ENCODE peak calls at places on chromosomes 4 and X, in nine cellular contexts. One of them, this sample, is unnamed.

GRCh38 chr4:80192937-80193336 is 4.4 kb upstream of the PRDM8 start:
- DNase-seq in ELF-1: no peak
- DNase-seq in activated T-cell treated with anti-CD3 and anti-CD28 coated beads, Interleukin-2, amount 50 U/mL, for 72 hours: no peak
- DNase-seq in fibroblast of pulmonary artery: peak; percentile 54
- DNase-seq in HS-5: no peak
- DNase-seq in stimulated activated CD4-positive, alpha-beta T cell treated with anti-CD3 and anti-CD28 coated beads, Interleukin-1b, Interleukin-23, amount 100 ng/mL, for 4 hours: no peak
- DNase-seq in germinal center: no peak
- DNase-seq in NCI-H510A treated with DMSO at 0.1 percent for 48 hours: no peak
- DNase-seq in lung microvascular endothelial cell: no peak
- DNase-seq in this sample: no peak

GRCh38 chr4:174764105-174764729 is 64.8 kb downstream of the GLRA3 start:
- DNase-seq in ELF-1: no peak
- DNase-seq in activated T-cell treated with anti-CD3 and anti-CD28 coated beads, Interleukin-2, amount 50 U/mL, for 72 hours: no peak
- DNase-seq in fibroblast of pulmonary artery: peak; percentile 71
- DNase-seq in HS-5: peak; percentile 32
- DNase-seq in stimulated activated CD4-positive, alpha-beta T cell treated with anti-CD3 and anti-CD28 coated beads, Interleukin-1b, Interleukin-23, amount 100 ng/mL, for 4 hours: no peak
- DNase-seq in germinal center: peak; percentile 10
- DNase-seq in NCI-H510A treated with DMSO at 0.1 percent for 48 hours: peak; percentile 73
- DNase-seq in lung microvascular endothelial cell: peak; percentile 50
- DNase-seq in this sample: no peak

GRCh38 chr4:129926936-129927335 is 831.0 kb downstream of the C4orf33 start:
- DNase-seq in ELF-1: no peak
- DNase-seq in activated T-cell treated with anti-CD3 and anti-CD28 coated beads, Interleukin-2, amount 50 U/mL, for 72 hours: no peak
- DNase-seq in fibroblast of pulmonary artery: peak; percentile 1
- DNase-seq in HS-5: no peak
- DNase-seq in stimulated activated CD4-positive, alpha-beta T cell treated with anti-CD3 and anti-CD28 coated beads, Interleukin-1b, Interleukin-23, amount 100 ng/mL, for 4 hours: no peak
- DNase-seq in germinal center: no peak
- DNase-seq in NCI-H510A treated with DMSO at 0.1 percent for 48 hours: no peak
- DNase-seq in lung microvascular endothelial cell: no peak
- DNase-seq in this sample: no peak

GRCh38 chr4:176376032-176376614 is 56.4 kb downstream of the SPCS3 start:
- DNase-seq in ELF-1: no peak
- DNase-seq in activated T-cell treated with anti-CD3 and anti-CD28 coated beads, Interleukin-2, amount 50 U/mL, for 72 hours: no peak
- DNase-seq in fibroblast of pulmonary artery: peak; percentile 61
- DNase-seq in HS-5: no peak
- DNase-seq in stimulated activated CD4-positive, alpha-beta T cell treated with anti-CD3 and anti-CD28 coated beads, Interleukin-1b, Interleukin-23, amount 100 ng/mL, for 4 hours: no peak
- DNase-seq in germinal center: peak; percentile 8
- DNase-seq in NCI-H510A treated with DMSO at 0.1 percent for 48 hours: peak; percentile 32
- DNase-seq in lung microvascular endothelial cell: peak; percentile 49
- DNase-seq in this sample: no peak

GRCh38 chr4:2059726-2060577 is 825 bp downstream of the NAT8L start:
- DNase-seq in ELF-1: no peak
- DNase-seq in activated T-cell treated with anti-CD3 and anti-CD28 coated beads, Interleukin-2, amount 50 U/mL, for 72 hours: peak; percentile 28
- DNase-seq in fibroblast of pulmonary artery: no peak
- DNase-seq in HS-5: no peak
- DNase-seq in stimulated activated CD4-positive, alpha-beta T cell treated with anti-CD3 and anti-CD28 coated beads, Interleukin-1b, Interleukin-23, amount 100 ng/mL, for 4 hours: no peak
- DNase-seq in germinal center: no peak
- DNase-seq in NCI-H510A treated with DMSO at 0.1 percent for 48 hours: no peak
- DNase-seq in lung microvascular endothelial cell: no peak
- DNase-seq in this sample: no peak

GRCh38 chr4:75512336-75513211 is 1.6 kb downstream of the RCHY1 start:
- DNase-seq in ELF-1: peak; percentile 20
- DNase-seq in activated T-cell treated with anti-CD3 and anti-CD28 coated beads, Interleukin-2, amount 50 U/mL, for 72 hours: no peak
- DNase-seq in fibroblast of pulmonary artery: peak; percentile 43
- DNase-seq in HS-5: peak; percentile 42
- DNase-seq in stimulated activated CD4-positive, alpha-beta T cell treated with anti-CD3 and anti-CD28 coated beads, Interleukin-1b, Interleukin-23, amount 100 ng/mL, for 4 hours: no peak
- DNase-seq in germinal center: no peak
- DNase-seq in NCI-H510A treated with DMSO at 0.1 percent for 48 hours: no peak
- DNase-seq in lung microvascular endothelial cell: peak; percentile 77
- DNase-seq in this sample: no peak

GRCh38 chr4:153804742-153805141 is 15.9 kb upstream of the SFRP2 start:
- DNase-seq in ELF-1: no peak
- DNase-seq in activated T-cell treated with anti-CD3 and anti-CD28 coated beads, Interleukin-2, amount 50 U/mL, for 72 hours: no peak
- DNase-seq in fibroblast of pulmonary artery: no peak
- DNase-seq in HS-5: no peak
- DNase-seq in stimulated activated CD4-positive, alpha-beta T cell treated with anti-CD3 and anti-CD28 coated beads, Interleukin-1b, Interleukin-23, amount 100 ng/mL, for 4 hours: no peak
- DNase-seq in germinal center: no peak
- DNase-seq in NCI-H510A treated with DMSO at 0.1 percent for 48 hours: no peak
- DNase-seq in lung microvascular endothelial cell: no peak
- DNase-seq in this sample: no peak

GRCh38 chr4:119652978-119653377 is 24.4 kb upstream of the PDE5A start:
- DNase-seq in ELF-1: no peak
- DNase-seq in activated T-cell treated with anti-CD3 and anti-CD28 coated beads, Interleukin-2, amount 50 U/mL, for 72 hours: no peak
- DNase-seq in fibroblast of pulmonary artery: peak; percentile 14
- DNase-seq in HS-5: no peak
- DNase-seq in stimulated activated CD4-positive, alpha-beta T cell treated with anti-CD3 and anti-CD28 coated beads, Interleukin-1b, Interleukin-23, amount 100 ng/mL, for 4 hours: no peak
- DNase-seq in germinal center: no peak
- DNase-seq in NCI-H510A treated with DMSO at 0.1 percent for 48 hours: no peak
- DNase-seq in lung microvascular endothelial cell: no peak
- DNase-seq in this sample: no peak

GRCh38 chrX:70998402-70999027 is 67.6 kb upstream of the SLC7A3 start:
- DNase-seq in ELF-1: peak; percentile 62
- DNase-seq in activated T-cell treated with anti-CD3 and anti-CD28 coated beads, Interleukin-2, amount 50 U/mL, for 72 hours: peak; percentile 1
- DNase-seq in fibroblast of pulmonary artery: peak; percentile 61
- DNase-seq in HS-5: no peak
- DNase-seq in stimulated activated CD4-positive, alpha-beta T cell treated with anti-CD3 and anti-CD28 coated beads, Interleukin-1b, Interleukin-23, amount 100 ng/mL, for 4 hours: peak; percentile 0
- DNase-seq in germinal center: no peak
- DNase-seq in NCI-H510A treated with DMSO at 0.1 percent for 48 hours: no peak
- DNase-seq in lung microvascular endothelial cell: peak; percentile 33
- DNase-seq in this sample: no peak

This sample was measured in activated naive CD4-positive, alpha-beta T cell.